ENCODE peak calls at places on chromosomes 5 and 9, in eight cellular contexts. One of them, this sample, is unnamed.

GRCh38 chr5:38715671-38716070 is 130.1 kb upstream of the OSMR start:
- DNase-seq in tibial nerve: no peak
- DNase-seq in Peyer's patch: no peak
- DNase-seq in A549: no peak
- DNase-seq in NB4: no peak
- DNase-seq in uterus: no peak
- DNase-seq in ovary: no peak
- DNase-seq in heart left ventricle: no peak
- DNase-seq in this sample: no peak

GRCh38 chr5:140039561-140039960 is 3.5 kb downstream of the NRG2 start:
- DNase-seq in tibial nerve: no peak
- DNase-seq in Peyer's patch: no peak
- DNase-seq in A549: no peak
- DNase-seq in NB4: peak; percentile 14
- DNase-seq in uterus: no peak
- DNase-seq in ovary: no peak
- DNase-seq in heart left ventricle: no peak
- DNase-seq in this sample: no peak

GRCh38 chr5:145854651-145855258 is 18.1 kb downstream of the GRXCR2 start:
- DNase-seq in tibial nerve: no peak
- DNase-seq in Peyer's patch: peak; percentile 73
- DNase-seq in A549: peak; percentile 42
- DNase-seq in NB4: peak; percentile 94
- DNase-seq in uterus: no peak
- DNase-seq in ovary: no peak
- DNase-seq in heart left ventricle: no peak
- DNase-seq in this sample: peak; percentile 30

GRCh38 chr5:141835928-141836667 is 42.1 kb downstream of the PCDH1 start:
- DNase-seq in tibial nerve: no peak
- DNase-seq in Peyer's patch: no peak
- DNase-seq in A549: no peak
- DNase-seq in NB4: no peak
- DNase-seq in uterus: no peak
- DNase-seq in ovary: no peak
- DNase-seq in heart left ventricle: peak; percentile 77
- DNase-seq in this sample: no peak

GRCh38 chr9:98365227-98365669 is 109.8 kb upstream of the TBC1D2 start:
- DNase-seq in tibial nerve: no peak
- DNase-seq in Peyer's patch: no peak
- DNase-seq in A549: no peak
- DNase-seq in NB4: peak; percentile 53
- DNase-seq in uterus: no peak
- DNase-seq in ovary: no peak
- DNase-seq in heart left ventricle: no peak
- DNase-seq in this sample: no peak

GRCh38 chr5:124193371-124193789 is 553.1 kb downstream of the ZNF608 start:
- DNase-seq in tibial nerve: no peak
- DNase-seq in Peyer's patch: no peak
- DNase-seq in A549: no peak
- DNase-seq in NB4: no peak
- DNase-seq in uterus: no peak
- DNase-seq in ovary: no peak
- DNase-seq in heart left ventricle: no peak
- DNase-seq in this sample: no peak

GRCh38 chr9:91424403-91425176 is 958 bp upstream of the NFIL3 start:
- DNase-seq in tibial nerve: peak; percentile 90
- DNase-seq in Peyer's patch: peak; percentile 84
- DNase-seq in A549: peak; percentile 55
- DNase-seq in NB4: peak; percentile 77
- DNase-seq in uterus: peak; percentile 92
- DNase-seq in ovary: peak; percentile 95
- DNase-seq in heart left ventricle: peak; percentile 91
- DNase-seq in this sample: peak; percentile 88

GRCh38 chr5:154756871-154757646 is 1.9 kb downstream of the LARP1 start:
- DNase-seq in tibial nerve: peak; percentile 20
- DNase-seq in Peyer's patch: peak; percentile 65
- DNase-seq in A549: no peak
- DNase-seq in NB4: peak; percentile 77
- DNase-seq in uterus: peak; percentile 65
- DNase-seq in ovary: peak; percentile 63
- DNase-seq in heart left ventricle: peak; percentile 73
- DNase-seq in this sample: peak; percentile 38

GRCh38 chr9:124429530-124429867 is 14.3 kb upstream of the PSMB7 start:
- DNase-seq in tibial nerve: no peak
- DNase-seq in Peyer's patch: no peak
- DNase-seq in A549: no peak
- DNase-seq in NB4: no peak
- DNase-seq in uterus: no peak
- DNase-seq in ovary: no peak
- DNase-seq in heart left ventricle: no peak
- DNase-seq in this sample: no peak

DNA sequence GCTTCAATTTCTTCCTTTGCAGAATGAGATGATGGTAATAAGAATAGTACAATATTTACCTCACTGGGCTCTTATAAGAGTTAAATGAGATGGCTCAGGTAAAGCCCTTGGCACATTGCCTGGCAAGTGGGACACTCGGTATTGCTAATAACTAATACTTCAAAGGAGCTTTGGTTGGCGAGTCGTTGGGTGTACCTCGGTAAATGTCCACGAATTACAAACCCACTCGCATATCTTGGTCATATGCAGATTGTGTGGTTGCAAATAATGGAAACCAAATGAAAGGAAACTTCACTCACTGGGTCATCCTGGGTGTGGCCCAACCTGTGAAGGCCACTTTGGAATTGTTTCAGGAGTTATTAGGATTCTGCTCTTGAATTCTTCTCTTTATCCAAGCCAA is 147.5 kb downstream of the NTRK2 start:
- DNase-seq in tibial nerve: no peak
- DNase-seq in Peyer's patch: no peak
- DNase-seq in A549: no peak
- DNase-seq in NB4: no peak
- DNase-seq in uterus: no peak
- DNase-seq in ovary: no peak
- DNase-seq in heart left ventricle: no peak
- DNase-seq in this sample: no peak
- TF ChIP-seq POLR2A in tibial nerve: no peak
- TF ChIP-seq POLR2A in Peyer's patch: no peak
- TF ChIP-seq POLR2A in A549: no peak
- TF ChIP-seq POLR2A in NB4: no peak
- TF ChIP-seq POLR2A in uterus: no peak
- TF ChIP-seq POLR2A in ovary: no peak
- TF ChIP-seq POLR2A in heart left ventricle: no peak
- TF ChIP-seq POLR2A in this sample: no peak

DNA sequence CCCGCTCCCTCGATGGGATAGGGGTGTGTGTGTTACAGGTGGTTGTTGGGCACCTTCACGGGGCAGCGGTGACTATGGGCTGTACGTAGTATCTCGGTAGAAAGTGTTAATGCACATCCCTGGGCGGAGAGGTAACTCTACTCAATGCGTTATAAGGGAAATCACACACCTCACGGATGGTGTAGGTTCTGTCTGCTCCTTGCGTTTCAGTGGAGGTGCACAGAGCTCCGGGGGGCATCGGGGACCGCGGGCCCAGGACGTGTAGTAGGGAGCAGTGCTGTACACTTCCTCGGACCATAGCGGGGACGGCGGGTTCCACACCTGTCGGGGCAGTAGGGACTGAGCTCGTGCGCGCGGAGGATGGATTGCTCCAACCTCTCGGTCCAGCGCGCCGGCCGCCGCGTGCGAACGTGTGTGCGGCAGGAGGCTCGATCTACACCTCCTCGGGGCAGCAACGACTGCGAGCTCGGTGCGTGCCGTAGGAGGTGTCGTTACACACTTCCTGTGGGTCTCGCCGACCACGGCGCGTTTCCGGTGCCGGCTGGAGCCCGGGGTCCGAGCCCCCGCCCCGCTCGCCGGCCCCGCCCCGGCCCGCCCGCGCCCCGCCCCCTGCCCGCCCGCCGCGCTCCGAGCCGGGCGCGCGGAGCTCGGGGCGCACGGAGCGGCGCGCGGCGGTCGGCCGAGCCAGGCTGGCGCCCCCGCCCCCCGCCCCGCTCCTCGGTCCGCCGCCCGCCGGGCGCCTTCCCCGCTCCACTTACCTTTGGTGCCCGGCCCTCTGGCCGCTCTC is at the start of gene KIAA1958:
- DNase-seq in tibial nerve: no peak
- DNase-seq in Peyer's patch: peak; percentile 86
- DNase-seq in A549: peak; percentile 91
- DNase-seq in NB4: peak; percentile 91
- DNase-seq in uterus: peak; percentile 74
- DNase-seq in ovary: peak; percentile 83
- DNase-seq in heart left ventricle: peak; percentile 91
- DNase-seq in this sample: peak; percentile 81
- TF ChIP-seq POLR2A in tibial nerve: no peak
- TF ChIP-seq POLR2A in Peyer's patch: peak; percentile 29
- TF ChIP-seq POLR2A in A549: peak; percentile 99
- TF ChIP-seq POLR2A in NB4: peak; percentile 95
- TF ChIP-seq POLR2A in uterus: peak; percentile 58
- TF ChIP-seq POLR2A in ovary: peak; percentile 64
- TF ChIP-seq POLR2A in heart left ventricle: peak; percentile 36
- TF ChIP-seq POLR2A in this sample: peak; percentile 80

DNA sequence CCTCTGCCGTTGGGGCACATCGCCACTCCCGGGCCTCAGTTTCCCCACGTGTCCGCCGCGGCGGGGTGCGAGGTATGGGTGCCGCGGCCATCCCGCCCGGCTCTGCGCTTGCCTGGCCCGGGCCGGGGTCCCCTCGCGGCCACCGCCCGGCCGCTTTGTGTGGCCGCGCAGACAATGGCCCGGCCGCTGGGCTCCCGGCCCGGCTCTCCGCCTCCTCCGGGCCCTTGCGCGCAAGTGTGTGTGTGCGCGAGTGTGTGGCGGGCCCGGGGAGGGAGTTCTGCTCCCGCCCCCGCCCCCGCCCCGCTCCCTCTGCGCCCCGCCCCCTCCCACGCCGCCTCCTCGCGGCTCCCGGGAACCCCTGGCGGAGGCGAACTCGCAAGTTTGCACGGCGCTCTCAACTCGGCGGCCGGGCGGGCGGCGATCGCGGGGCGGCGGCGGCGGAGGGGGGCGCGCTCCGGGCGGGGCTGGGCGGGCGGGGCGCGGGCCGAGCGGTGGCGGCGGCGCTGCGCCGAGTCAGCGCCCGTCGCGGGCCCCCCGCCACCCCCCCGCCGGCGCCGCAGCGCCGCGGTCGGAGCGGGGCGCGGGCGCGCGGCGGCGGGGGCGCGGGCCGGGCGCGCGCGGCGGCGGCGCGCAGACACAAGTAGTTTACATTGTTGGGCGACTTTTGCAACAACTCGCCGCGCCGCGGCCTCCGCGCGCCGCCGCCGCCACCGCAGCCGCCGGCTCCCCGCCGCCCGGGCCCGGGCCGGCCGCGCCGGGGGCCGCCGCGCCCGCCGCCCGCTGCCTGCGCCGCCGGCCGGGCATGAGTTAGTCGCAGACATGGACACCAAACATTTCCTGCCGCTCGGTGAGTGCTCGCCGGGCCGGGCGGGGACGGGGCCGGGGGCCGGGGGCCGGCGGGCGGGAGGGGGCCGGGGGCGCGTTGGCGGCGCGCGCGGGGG is at the start of gene RXRA:
- DNase-seq in tibial nerve: peak; percentile 73
- DNase-seq in Peyer's patch: peak; percentile 92
- DNase-seq in A549: peak; percentile 78
- DNase-seq in NB4: peak; percentile 86
- DNase-seq in uterus: peak; percentile 86
- DNase-seq in ovary: peak; percentile 90
- DNase-seq in heart left ventricle: peak; percentile 94
- DNase-seq in this sample: peak; percentile 98
- TF ChIP-seq POLR2A in tibial nerve: peak; percentile 67
- TF ChIP-seq POLR2A in Peyer's patch: peak; percentile 91
- TF ChIP-seq POLR2A in A549: peak; percentile 70
- TF ChIP-seq POLR2A in NB4: peak; percentile 65
- TF ChIP-seq POLR2A in uterus: peak; percentile 86
- TF ChIP-seq POLR2A in ovary: peak; percentile 80
- TF ChIP-seq POLR2A in heart left ventricle: peak; percentile 89
- TF ChIP-seq POLR2A in this sample: peak; percentile 52

GRCh38 chr5:75235711-75236110 is 967 bp downstream of the ANKRD31 start:
- DNase-seq in tibial nerve: no peak
- DNase-seq in Peyer's patch: no peak
- DNase-seq in A549: no peak
- DNase-seq in NB4: peak; percentile 12
- DNase-seq in uterus: no peak
- DNase-seq in ovary: no peak
- DNase-seq in heart left ventricle: no peak
- DNase-seq in this sample: no peak

GRCh38 chr5:75234251-75234650 is 2.4 kb downstream of the ANKRD31 start:
- DNase-seq in tibial nerve: no peak
- DNase-seq in Peyer's patch: no peak
- DNase-seq in A549: no peak
- DNase-seq in NB4: no peak
- DNase-seq in uterus: no peak
- DNase-seq in ovary: no peak
- DNase-seq in heart left ventricle: no peak
- DNase-seq in this sample: no peak

GRCh38 chr5:75242067-75242466 is 5.4 kb upstream of the ANKRD31 start:
- DNase-seq in tibial nerve: no peak
- DNase-seq in Peyer's patch: no peak
- DNase-seq in A549: no peak
- DNase-seq in NB4: no peak
- DNase-seq in uterus: no peak
- DNase-seq in ovary: no peak
- DNase-seq in heart left ventricle: no peak
- DNase-seq in this sample: no peak

GRCh38 chr5:75239681-75240080 is 3.0 kb upstream of the ANKRD31 start:
- DNase-seq in tibial nerve: no peak
- DNase-seq in Peyer's patch: no peak
- DNase-seq in A549: no peak
- DNase-seq in NB4: no peak
- DNase-seq in uterus: no peak
- DNase-seq in ovary: no peak
- DNase-seq in heart left ventricle: no peak
- DNase-seq in this sample: no peak

DNA sequence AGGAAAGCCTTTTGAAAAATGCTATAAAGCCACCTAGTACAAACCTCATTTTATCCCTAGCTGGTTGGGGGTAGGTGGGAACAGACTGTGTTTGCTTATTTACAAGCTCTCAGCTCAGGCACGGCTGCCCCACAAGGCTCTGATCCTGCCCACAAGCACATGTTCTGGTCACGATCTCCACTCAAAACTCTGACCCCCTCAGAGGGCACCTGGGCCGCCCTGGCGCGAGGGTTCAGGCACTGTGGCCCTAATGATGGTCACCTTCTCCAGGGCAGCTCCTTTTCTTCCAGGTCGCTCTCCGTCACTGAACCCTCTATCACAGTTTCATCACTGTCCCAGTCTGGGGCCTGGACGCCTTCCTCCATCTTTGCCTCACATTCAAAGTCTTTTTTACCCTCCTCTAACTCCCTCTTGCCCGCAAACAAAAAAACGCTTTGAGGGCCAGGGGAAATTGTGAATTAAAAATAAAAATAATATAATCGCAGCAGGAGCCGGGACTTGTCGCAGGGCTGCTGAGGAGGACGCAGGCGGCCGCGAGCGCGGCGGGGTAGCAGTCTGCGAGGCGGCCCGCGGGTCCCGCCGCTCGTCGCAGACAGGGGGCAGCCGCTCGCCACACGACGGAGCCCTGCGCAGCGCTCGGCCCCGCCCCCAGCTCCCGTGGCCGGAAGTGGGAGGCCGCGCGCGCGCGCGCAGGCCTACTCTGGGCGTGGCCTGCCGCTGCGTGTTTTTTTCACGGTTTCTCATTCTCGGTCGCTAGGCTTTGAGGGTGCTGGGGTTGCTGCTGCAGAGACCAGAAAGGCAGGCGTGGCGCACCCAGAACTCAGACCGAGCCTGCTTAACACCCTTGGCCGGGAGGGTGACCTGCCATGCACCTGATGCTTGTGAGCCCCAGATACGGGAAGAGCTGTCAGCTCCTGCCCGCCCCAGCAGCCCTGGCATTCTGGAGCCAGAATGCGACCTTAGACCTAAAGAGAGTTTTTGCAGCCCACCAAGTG is at the start of gene ANKRD31:
- DNase-seq in tibial nerve: peak; percentile 76
- DNase-seq in Peyer's patch: peak; percentile 93
- DNase-seq in A549: peak; percentile 79
- DNase-seq in NB4: peak; percentile 85
- DNase-seq in uterus: peak; percentile 86
- DNase-seq in ovary: peak; percentile 85
- DNase-seq in heart left ventricle: peak; percentile 94
- DNase-seq in this sample: no peak
- TF ChIP-seq POLR2A in tibial nerve: peak; percentile 19
- TF ChIP-seq POLR2A in Peyer's patch: peak; percentile 41
- TF ChIP-seq POLR2A in A549: peak; percentile 71
- TF ChIP-seq POLR2A in NB4: peak; percentile 71
- TF ChIP-seq POLR2A in uterus: peak; percentile 67
- TF ChIP-seq POLR2A in ovary: no peak
- TF ChIP-seq POLR2A in heart left ventricle: peak; percentile 58
- TF ChIP-seq POLR2A in this sample: no peak

This sample was measured in H54.